ENCODE peak calls at places on chromosomes 16 and 17, in eight cellular contexts. Y, L, G, N, T, M, B and O are unnamed samples.

GRCh38 chr16:16137110-16137509 is 86.2 kb downstream of the ABCC6 start:
- DNase-seq in N (no peak), T (no peak), Y (no peak), B (no peak), L (no peak), G (no peak), M (no peak), O (no peak)

GRCh38 chr16:3188925-3189825 is 1.2 kb downstream of the OR1F1 start:
- DNase-seq in B (no peak), N (no peak), Y (no peak), G (peak; percentile 78), L (no peak), T (no peak), M (peak; percentile 85), O (no peak)

GRCh38 chr17:67606896-67607604 is 110.7 kb upstream of the NOL11 start:
- DNase-seq in T (no peak), G (no peak), N (no peak), Y (no peak), M (peak; percentile 32), B (no peak), L (no peak), O (peak; percentile 34)

GRCh38 chr17:18191071-18191667 is 7.5 kb downstream of the ALKBH5 start:
- DNase-seq in N (no peak), M (no peak), B (no peak), G (no peak), Y (no peak), T (no peak), L (peak; percentile 63), O (no peak)

GRCh38 chr17:77498056-77498785 is 357.5 kb downstream of the SEC14L1 start:
- DNase-seq in T (no peak), Y (no peak), B (no peak), G (no peak), N (no peak), L (peak; percentile 34), M (no peak), O (no peak)

GRCh38 chr17:67180275-67180674 is 64.7 kb downstream of the HELZ start:
- DNase-seq in N (no peak), T (no peak), L (no peak), B (no peak), M (no peak), Y (no peak), G (no peak), O (no peak)

GRCh38 chr16:28165549-28166046 is 46.2 kb downstream of the XPO6 start:
- DNase-seq in L (no peak), T (no peak), Y (no peak), G (no peak), B (no peak), N (no peak), M (no peak), O (no peak)

GRCh38 chr16:25841776-25842175 is 150.0 kb downstream of the HS3ST4 start:
- DNase-seq in L (no peak), T (no peak), B (no peak), N (no peak), M (no peak), Y (no peak), G (no peak), O (no peak)

GRCh38 chr17:9195346-9195870 is 174.1 kb downstream of the NTN1 start:
- DNase-seq in L (no peak), M (no peak), G (no peak), Y (no peak), N (no peak), B (no peak), T (no peak), O (no peak)

GRCh38 chr17:73547790-73548189 is 96.5 kb downstream of the SDK2 start:
- DNase-seq in M (no peak), T (no peak), G (no peak), B (no peak), L (no peak), Y (no peak), N (no peak), O (no peak)

GRCh38 chr17:337022-337420 is 15.6 kb downstream of the RPH3AL start:
- DNase-seq in L (no peak), N (no peak), T (no peak), M (no peak), Y (no peak), G (no peak), B (no peak), O (no peak)

GRCh38 chr17:40551091-40551873 is 14.0 kb downstream of the CCR7 start:
- DNase-seq in B (no peak), T (no peak), G (peak; percentile 38), N (no peak), L (no peak), Y (peak; percentile 43), M (no peak), O (peak; percentile 30)

GRCh38 chr17:2335726-2336214 is 487 bp downstream of the TSR1 start:
- DNase-seq in N (no peak), M (peak; percentile 62), G (no peak), L (no peak), Y (no peak), B (no peak), T (no peak), O (no peak)

GRCh38 chr17:43308999-43309398 is 75.2 kb upstream of the RNU2-1 start:
- DNase-seq in L (no peak), T (no peak), Y (no peak), G (no peak), B (no peak), M (no peak), N (no peak), O (no peak)

GRCh38 chr17:41863074-41863843 is 2.0 kb downstream of the KLHL11 start:
- DNase-seq in B (no peak), L (no peak), M (peak; percentile 25), Y (peak; percentile 14), T (no peak), N (peak; percentile 3), G (no peak), O (no peak)

GRCh38 chr17:4743898-4744297 is 4.2 kb upstream of the CXCL16 start:
- DNase-seq in B (no peak), Y (no peak), N (no peak), T (no peak), G (no peak), L (no peak), M (no peak), O (no peak)

DNA sequence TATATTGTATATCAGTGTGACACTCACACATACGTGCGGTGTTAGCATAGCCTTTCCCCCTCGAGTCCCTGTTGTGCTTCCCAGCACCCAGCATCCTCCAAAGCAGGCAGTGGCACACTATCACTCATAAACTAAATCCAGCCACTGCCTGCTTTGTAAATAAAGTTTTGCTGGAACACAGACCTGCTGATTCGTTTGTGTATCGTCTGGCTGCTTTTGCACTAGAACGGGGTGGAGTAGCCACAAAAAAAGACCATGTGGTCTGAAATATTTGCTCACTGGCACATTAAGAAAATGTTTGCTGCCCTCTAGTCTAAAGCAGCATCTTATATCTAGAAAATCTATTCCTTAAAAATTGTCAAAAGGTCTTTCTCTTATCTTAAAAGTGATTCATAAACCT is 341.1 kb upstream of the ZFHX3 start:
- DNase-seq in G (no peak), L (no peak), T (no peak), Y (no peak), N (no peak), B (no peak), M (no peak), O (no peak)
- H3K4me1 ChIP-seq in G (no peaks in the 10 kb centered on the region), L (no peaks in the 10 kb centered on the region), T (no peaks in the 10 kb centered on the region), Y (no peaks in the 10 kb centered on the region), N (no peaks in the 10 kb centered on the region), B (no peaks in the 10 kb centered on the region), M (no peaks in the 10 kb centered on the region), O (no peaks in the 10 kb centered on the region)

GRCh38 chr17:81638683-81639082 is 1.7 kb downstream of the TSPAN10 start:
- DNase-seq in M (no peak), N (no peak), L (no peak), G (no peak), B (no peak), T (no peak), Y (no peak), O (no peak)

GRCh38 chr17:81631482-81631881 is 5.4 kb downstream of the NPLOC4 start:
- DNase-seq in G (no peak), Y (no peak), M (peak; percentile 26), B (no peak), T (no peak), N (no peak), L (no peak), O (no peak)

GRCh38 chr17:81635973-81636504 is 873 bp downstream of the NPLOC4 start:
- DNase-seq in N (no peak), Y (no peak), G (no peak), T (no peak), B (peak; percentile 12), M (no peak), L (no peak), O (no peak)

GRCh38 chr17:81636505-81637288 is at the start of the genes NPLOC4 and TSPAN10:
- DNase-seq in B (peak; percentile 82), Y (peak; percentile 85), M (peak; percentile 91), L (peak; percentile 98), T (peak; percentile 71), G (peak; percentile 30), N (peak; percentile 74), O (peak; percentile 89)

DNA sequence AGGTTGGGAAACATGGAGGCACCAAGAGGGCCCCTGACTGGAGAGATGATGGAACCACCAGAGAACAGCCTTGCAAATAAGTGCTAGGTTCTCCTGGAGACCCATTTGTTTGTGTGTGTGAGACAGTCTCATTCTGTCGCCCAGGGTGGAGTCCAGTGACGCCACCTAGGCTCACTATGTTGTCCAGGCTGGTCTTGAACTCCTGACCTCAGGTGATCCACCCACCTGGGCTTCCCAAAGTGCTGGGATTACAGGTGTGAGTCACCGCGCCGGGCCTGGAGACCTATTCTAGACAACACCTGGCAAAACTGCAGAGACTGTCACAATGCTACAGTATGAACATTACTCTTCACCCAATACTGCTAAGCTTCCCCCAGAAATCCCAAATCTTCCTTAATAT is 1.5 kb downstream of the NPLOC4 start:
- DNase-seq in B (no peak), T (peak; percentile 51), N (no peak), L (no peak), G (no peak), M (no peak), Y (no peak), O (no peak)
- H3K4me1 ChIP-seq in B (peaks cover 4% of the 10 kb centered on the region), T (peaks cover 26% of the 10 kb centered on the region), N (peaks cover 20% of the 10 kb centered on the region), L (peaks cover 23% of the 10 kb centered on the region), G (peaks cover 3% of the 10 kb centered on the region), M (peaks cover 7% of the 10 kb centered on the region), Y (peaks cover 19% of the 10 kb centered on the region), O (no peaks in the 10 kb centered on the region)

GRCh38 chr17:74749262-74750038 is 1.0 kb downstream of the NHERF1 start:
- DNase-seq in Y (peak; percentile 43), N (peak; percentile 30), G (no peak), B (no peak), T (no peak), L (no peak), M (peak; percentile 52), O (peak; percentile 83)
- H3K4me1 ChIP-seq in Y (peaks cover 61% of the 10 kb centered on the region), N (peaks cover 72% of the 10 kb centered on the region), G (peaks cover 38% of the 10 kb centered on the region), B (peaks cover 27% of the 10 kb centered on the region), T (peaks cover 59% of the 10 kb centered on the region), L (peaks cover 28% of the 10 kb centered on the region), M (peaks cover 55% of the 10 kb centered on the region), O (peaks cover 3% of the 10 kb centered on the region)

DNA sequence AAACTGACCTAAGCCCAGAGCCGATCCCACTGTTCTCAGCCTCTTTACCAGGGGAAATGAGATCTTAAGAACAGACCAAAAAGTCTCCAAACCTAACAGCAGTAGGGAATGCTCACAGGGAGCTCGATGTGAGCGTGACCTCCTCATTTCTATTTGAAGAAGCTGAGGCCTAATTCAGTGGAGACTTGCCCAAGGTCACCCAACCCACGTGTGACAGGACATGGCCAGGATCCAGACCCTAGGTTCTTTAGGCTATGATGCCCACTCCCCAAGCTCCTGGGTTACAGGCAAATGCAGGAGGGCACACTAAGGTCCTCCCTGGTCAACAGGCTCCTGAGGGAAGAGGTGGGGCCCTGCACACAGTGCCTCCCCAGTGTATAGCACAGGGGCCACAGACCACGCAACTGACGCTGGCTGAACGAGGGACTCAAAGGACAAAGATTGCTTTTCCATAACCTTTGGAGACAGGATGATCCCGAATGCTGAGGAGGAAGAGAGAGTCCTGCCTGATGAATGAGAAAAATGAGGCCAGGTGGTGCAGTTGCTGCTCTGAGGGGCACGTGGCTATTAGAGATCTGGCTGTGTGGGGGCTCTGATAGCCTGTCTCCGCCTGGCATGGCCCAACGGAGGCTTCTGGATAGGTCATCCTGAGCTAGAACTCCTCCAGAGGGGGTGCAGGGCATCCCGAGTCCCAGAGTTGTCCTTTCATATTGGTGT is 24.0 kb downstream of the MAP3K14 start:
- DNase-seq in M (no peak), G (no peak), L (no peak), T (no peak), N (no peak), B (no peak), Y (no peak), O (peak; percentile 40)
- H3K4me1 ChIP-seq in M (no peaks in the 10 kb centered on the region), G (peaks cover 91% of the 10 kb centered on the region), L (peaks cover 92% of the 10 kb centered on the region), T (peaks cover 54% of the 10 kb centered on the region), N (peaks cover 29% of the 10 kb centered on the region), B (peaks cover 11% of the 10 kb centered on the region), Y (peaks cover 24% of the 10 kb centered on the region), O (peaks cover 99% of the 10 kb centered on the region)